ENCODE peak calls at places on chromosomes 2 and 18, in six cellular contexts. K is stimulated activated CD4-positive, alpha-beta T cell treated with anti-CD3 and anti-CD28 coated beads, Interleukin-4, amount 100 ng/mL, for 48 hours; G is EL; I is endothelial cell; A is T-helper 2 cell; N is T-helper 1 cell. V is an unnamed sample.

GRCh38 chr18:23802817-23803216 is 113.6 kb downstream of the LAMA3 start:
- DNase-seq in A (no peak), G (no peak), I (no peak), K (no peak), N (no peak), V (no peak)

GRCh38 chr2:138501427-138502252 is at the start of gene SPOPL:
- DNase-seq in A (peak; percentile 76), I (peak; percentile 94), N (peak; percentile 81), K (peak; percentile 81), G (peak; percentile 90), V (no peak)

GRCh38 chr2:127508621-127509034 is 17.7 kb downstream of the IWS1 start:
- DNase-seq in G (peak; percentile 99), N (no peak), A (no peak), K (no peak), I (no peak), V (no peak)

GRCh38 chr2:44758591-44758990 is 182.9 kb upstream of the SIX3 start:
- DNase-seq in I (no peak), A (no peak), N (no peak), K (no peak), G (no peak), V (no peak)

GRCh38 chr2:227862741-227863588 is 8.5 kb upstream of the DAW1 start:
- DNase-seq in G (peak; percentile 90), N (no peak), A (no peak), I (no peak), K (no peak), V (no peak)

GRCh38 chr2:241161646-241162281 is 11.5 kb downstream of the PPP1R7 start:
- DNase-seq in A (no peak), I (no peak), K (no peak), N (no peak), G (peak; percentile 82), V (no peak)

GRCh38 chr2:108933691-108934117 is 55.3 kb downstream of the EDAR start:
- DNase-seq in I (no peak), A (no peak), N (no peak), G (no peak), K (no peak), V (no peak)

GRCh38 chr2:13522917-13523821 is 806.4 kb downstream of the TRIB2 start:
- DNase-seq in G (no peak), N (no peak), A (no peak), I (no peak), K (no peak), V (peak; percentile 88)

GRCh38 chr2:138829326-138829725 is 49.1 kb upstream of the NXPH2 start:
- DNase-seq in N (peak; percentile 5), A (peak; percentile 5), G (peak; percentile 8), K (no peak), I (peak; percentile 74), V (no peak)

GRCh38 chr2:200360364-200360763 is 53.9 kb downstream of the SPATS2L start:
- DNase-seq in K (no peak), A (no peak), I (no peak), G (no peak), N (no peak), V (no peak)

GRCh38 chr2:119208791-119209203 is 14.8 kb upstream of the STEAP3 start:
- DNase-seq in I (no peak), K (no peak), G (peak; percentile 26), N (no peak), A (no peak), V (no peak)

GRCh38 chr2:101205521-101205998 is 47.1 kb upstream of the CNOT11 start:
- DNase-seq in I (peak; percentile 42), G (peak; percentile 88), A (peak; percentile 14), N (peak; percentile 64), K (peak; percentile 26), V (no peak)

GRCh38 chr18:23300211-23300887 is 152.7 kb upstream of the RIOK3 start:
- DNase-seq in A (no peak), K (no peak), N (no peak), I (no peak), G (no peak), V (no peak)

GRCh38 chr2:200483729-200484198 is 26.1 kb downstream of the KCTD18 start:
- DNase-seq in N (peak; percentile 29), G (no peak), K (peak; percentile 15), A (no peak), I (peak; percentile 69), V (no peak)

GRCh38 chr2:221484761-221485499 is 87.2 kb downstream of the EPHA4 start:
- DNase-seq in I (no peak), A (no peak), K (no peak), G (no peak), N (no peak), V (no peak)

GRCh38 chr2:20526146-20526545 is 79.3 kb downstream of the RHOB start:
- DNase-seq in A (no peak), G (no peak), K (no peak), I (no peak), N (no peak), V (no peak)

GRCh38 chr2:239938651-239939486 is 86.3 kb downstream of the NDUFA10 start:
- DNase-seq in A (no peak), I (no peak), K (no peak), G (no peak), N (no peak), V (no peak)

GRCh38 chr2:148253716-148254115 is 232.8 kb downstream of the MBD5 start:
- DNase-seq in I (no peak), N (no peak), G (no peak), A (no peak), K (no peak), V (no peak)

GRCh38 chr2:226690471-226691024 is 109.1 kb downstream of the IRS1 start:
- DNase-seq in G (no peak), A (no peak), K (no peak), N (no peak), I (no peak), V (no peak)

GRCh38 chr18:23291456-23292205 is 156.3 kb downstream of the CABLES1 start:
- DNase-seq in K (no peak), I (no peak), G (peak; percentile 56), N (no peak), A (no peak), V (no peak)

GRCh38 chr18:52343731-52344340 is 3.8 kb downstream of the DCC start:
- DNase-seq in I (no peak), K (no peak), G (no peak), N (no peak), A (no peak), V (no peak)

GRCh38 chr2:23445450-23445868 is 60.5 kb downstream of the KLHL29 start:
- DNase-seq in K (no peak), I (no peak), G (peak; percentile 80), A (no peak), N (no peak), V (no peak)

GRCh38 chr2:200829258-200829655 is 17.5 kb downstream of the BZW1 start:
- DNase-seq in G (no peak), K (no peak), A (no peak), I (no peak), N (no peak), V (no peak)

GRCh38 chr2:238441262-238442114 is 14.8 kb downstream of the ASB1 start:
- DNase-seq in K (no peak), G (no peak), I (no peak), A (no peak), N (no peak), V (no peak)

GRCh38 chr2:47504174-47504810 is 101.3 kb downstream of the MSH2 start:
- DNase-seq in A (no peak), N (no peak), K (no peak), G (no peak), I (no peak), V (no peak)

GRCh38 chr2:16454621-16455020 is 211.0 kb downstream of the CYRIA start:
- DNase-seq in A (no peak), G (no peak), N (no peak), I (no peak), K (no peak), V (no peak)

GRCh38 chr2:111522231-111522768 is 361.7 kb downstream of the ANAPC1 start:
- DNase-seq in G (no peak), I (no peak), A (no peak), N (no peak), K (no peak), V (no peak)

GRCh38 chr2:227862227-227862740 is 9.1 kb upstream of the DAW1 start:
- DNase-seq in A (no peak), G (peak; percentile 56), N (peak; percentile 16), K (peak; percentile 27), I (peak; percentile 25), V (no peak)